ENCODE peak calls at places on chromosomes 12 and 14, in eight cellular contexts. B is sigmoid colon, S is fibroblast of mammary gland, M is foreskin fibroblast, Y is omental fat pad, L is nephron progenitor cell, F is left ventricle myocardium inferior, R is WTC11. A is an unnamed sample.

GRCh38 chr12:11347810-11348209 is 37.6 kb upstream of the PRB4 start:
- DNase-seq in B (no peak), S (no peak), M (no peak), Y (no peak), L (no peak), F (no peak), R (no peak), A (no peak)

GRCh38 chr12:107929436-107929835 is 154.9 kb downstream of the ASCL4 start:
- DNase-seq in B (no peak), S (peak), M (no peak), Y (no peak), L (no peak), F (no peak), R (no peak), A (no peak)

GRCh38 chr14:99015833-99016232 is 256.2 kb downstream of the BCL11B start:
- DNase-seq in B (no peak), S (no peak), M (no peak), Y (no peak), L (no peak), F (no peak), R (no peak), A (no peak)

GRCh38 chr12:53696655-53697321 is 20.9 kb upstream of the ATP5MC2 start:
- DNase-seq in B (no peak), S (no peak), M (no peak), Y (no peak), L (no peak), F (no peak), R (no peak), A (no peak)

GRCh38 chr12:56768424-56768823 is 5.3 kb downstream of the HSD17B6 start:
- DNase-seq in B (no peak), S (no peak), M (no peak), Y (no peak), L (no peak), F (no peak), R (no peak), A (no peak)

GRCh38 chr14:71574976-71575375 is 357.3 kb upstream of the RGS6 start:
- DNase-seq in B (no peak), S (peak), M (peak), Y (no peak), L (no peak), F (no peak), R (no peak), A (peak)

GRCh38 chr14:52235866-52236510 is 31.5 kb upstream of the PTGDR start:
- DNase-seq in B (no peak), S (no peak), M (no peak), Y (no peak), L (no peak), F (no peak), R (no peak), A (no peak)

GRCh38 chr12:70815866-70816470 is 104.6 kb downstream of the PTPRR start:
- DNase-seq in B (no peak), S (no peak), M (no peak), Y (no peak), L (no peak), F (no peak), R (no peak), A (no peak)

GRCh38 chr14:22472935-22473854 is 115.8 kb downstream of the DAD1 start:
- DNase-seq in B (no peak), S (peak), M (peak), Y (no peak), L (peak), F (no peak), R (peak), A (no peak)

GRCh38 chr12:109154485-109155438 is 38.4 kb downstream of the ACACB start:
- DNase-seq in B (peak), S (peak), M (peak), Y (peak), L (peak), F (peak), R (peak), A (peak)

GRCh38 chr14:65302571-65303184 is 109.9 kb upstream of the FUT8 start:
- DNase-seq in B (no peak), S (no peak), M (no peak), Y (no peak), L (no peak), F (no peak), R (no peak), A (no peak)

GRCh38 chr12:30837595-30837994 is 82.8 kb upstream of the CAPRIN2 start:
- DNase-seq in B (no peak), S (no peak), M (no peak), Y (no peak), L (no peak), F (no peak), R (no peak), A (no peak)

GRCh38 chr12:4977104-4977503 is 66.6 kb upstream of the KCNA5 start:
- DNase-seq in B (no peak), S (no peak), M (no peak), Y (no peak), L (no peak), F (no peak), R (no peak), A (no peak)

GRCh38 chr14:53295985-53296582 is 143.0 kb upstream of the DDHD1 start:
- DNase-seq in B (no peak), S (peak), M (peak), Y (no peak), L (peak), F (no peak), R (no peak), A (no peak)

GRCh38 chr14:45658917-45659299 is 405.9 kb upstream of the MIS18BP1 start:
- DNase-seq in B (no peak), S (no peak), M (no peak), Y (no peak), L (no peak), F (no peak), R (no peak), A (no peak)

GRCh38 chr14:45664668-45665356 is 411.8 kb upstream of the MIS18BP1 start:
- DNase-seq in B (no peak), S (no peak), M (no peak), Y (no peak), L (no peak), F (no peak), R (peak), A (no peak)
- TF ChIP-seq CTCF in B (no peak), S (no peak), M (no peak), Y (no peak), L (no peak), F (no peak), R (peak), A (no peak)

GRCh38 chr12:93098077-93098476 is 169.0 kb upstream of the EEA1 start:
- DNase-seq in B (no peak), S (peak), M (peak), Y (peak), L (peak), F (peak), R (peak), A (no peak)
- TF ChIP-seq CTCF in B (peak), S (peak), M (peak), Y (no peak), L (peak), F (peak), R (peak), A (peak)

DNA sequence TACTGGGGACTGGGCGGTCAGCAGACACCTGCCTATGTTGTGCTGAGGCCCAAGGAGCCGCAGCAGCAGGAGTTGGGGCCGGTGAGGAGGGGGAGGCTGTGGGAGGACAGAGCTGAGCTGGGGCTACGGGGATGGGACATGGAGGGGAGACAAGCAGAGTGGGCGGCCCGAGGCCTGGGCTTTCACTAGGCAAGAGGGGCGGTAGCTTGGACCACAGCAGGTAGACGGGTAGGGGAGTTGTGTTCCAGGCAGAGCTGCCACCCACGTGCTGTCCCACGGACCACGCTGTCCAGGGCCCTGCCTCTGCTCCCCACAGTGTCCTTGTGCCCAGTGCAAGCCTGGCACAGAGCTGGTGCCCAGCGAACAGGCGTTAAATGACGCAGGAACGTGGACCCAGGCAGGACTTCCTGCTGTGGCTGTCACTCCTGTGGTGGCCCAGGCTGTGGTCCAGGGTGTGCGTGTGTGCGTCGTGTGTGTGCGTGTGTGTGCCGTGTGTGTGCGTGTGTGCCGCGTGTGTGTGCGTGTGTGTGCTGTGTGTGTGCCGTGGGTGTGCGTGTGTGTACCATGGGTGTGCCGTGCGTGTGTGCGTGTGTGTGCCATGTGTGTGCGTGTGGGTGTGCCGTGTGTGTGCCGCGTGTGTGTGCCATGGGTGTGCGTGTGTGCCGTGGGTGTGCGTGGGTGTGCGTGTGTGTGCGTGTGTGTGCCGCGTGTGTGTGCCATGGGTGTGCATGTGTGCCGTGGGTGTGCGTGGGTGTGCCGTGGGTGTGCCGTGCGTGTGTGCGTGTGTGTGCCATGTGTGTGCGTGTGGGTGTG is 6.8 kb downstream of the CEP170B start:
- DNase-seq in B (no peak), S (no peak), M (no peak), Y (no peak), L (no peak), F (no peak), R (peak), A (no peak)
- TF ChIP-seq CTCF in B (no peak), S (no peak), M (no peak), Y (no peak), L (no peak), F (no peak), R (no peak), A (no peak)

DNA sequence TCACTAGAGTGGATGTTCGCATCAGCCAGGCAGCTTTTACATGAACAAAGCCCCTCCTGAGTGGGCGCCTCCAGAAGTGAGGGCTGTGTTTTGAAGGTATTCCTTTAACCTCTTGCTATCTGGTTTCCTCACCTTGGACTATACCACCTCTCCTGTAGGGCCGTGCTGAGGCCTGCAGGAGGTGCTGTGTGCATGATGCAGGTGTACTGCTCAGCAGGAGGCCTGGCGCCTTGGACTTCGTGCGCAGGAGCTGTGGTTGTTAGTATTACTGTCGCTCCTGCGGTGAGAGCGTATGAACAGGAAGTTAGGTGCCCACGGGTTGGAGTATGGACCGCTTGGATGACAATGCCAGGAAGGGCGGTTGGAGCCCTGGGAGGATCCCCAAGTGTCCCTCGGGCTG is 130.7 kb downstream of the TSPAN9 start:
- DNase-seq in B (no peak), S (no peak), M (no peak), Y (no peak), L (no peak), F (no peak), R (peak), A (no peak)
- TF ChIP-seq CTCF in B (no peak), S (peak), M (no peak), Y (no peak), L (peak), F (peak), R (peak), A (no peak)